ENCODE peak calls at places on chromosomes 2 and 18, in ten cellular contexts. One of them, this sample, is unnamed.

GRCh38 chr18:58221060-58221725 is 177.2 kb downstream of the NEDD4L start:
- DNase-seq in SW 1271: peak
- DNase-seq in HTR-8/SVneo: peak
- DNase-seq in fibroblast of the aortic adventitia: no peak
- DNase-seq in NCI-H1436: no peak
- DNase-seq in AG08395: no peak
- DNase-seq in AML-193: no peak
- DNase-seq in erythroblast: peak
- DNase-seq in Right ventricle myocardium inferior: no peak
- DNase-seq in stimulated activated CD8-positive, alpha-beta memory T cell treated with anti-CD3 and anti-CD28 coated beads, Interleukin-4, amount 100 ng/mL, for 48 hours: no peak
- DNase-seq in this sample: no peak

GRCh38 chr18:30280861-30281470 is 761.6 kb downstream of the DSC3 start:
- DNase-seq in SW 1271: peak
- DNase-seq in HTR-8/SVneo: peak
- DNase-seq in fibroblast of the aortic adventitia: peak
- DNase-seq in NCI-H1436: peak
- DNase-seq in AG08395: peak
- DNase-seq in AML-193: peak
- DNase-seq in erythroblast: peak
- DNase-seq in Right ventricle myocardium inferior: no peak
- DNase-seq in stimulated activated CD8-positive, alpha-beta memory T cell treated with anti-CD3 and anti-CD28 coated beads, Interleukin-4, amount 100 ng/mL, for 48 hours: no peak
- DNase-seq in this sample: no peak

GRCh38 chr2:239873656-239874635 is 151.2 kb downstream of the NDUFA10 start:
- DNase-seq in SW 1271: no peak
- DNase-seq in HTR-8/SVneo: no peak
- DNase-seq in fibroblast of the aortic adventitia: no peak
- DNase-seq in NCI-H1436: no peak
- DNase-seq in AG08395: no peak
- DNase-seq in AML-193: no peak
- DNase-seq in erythroblast: no peak
- DNase-seq in Right ventricle myocardium inferior: peak
- DNase-seq in stimulated activated CD8-positive, alpha-beta memory T cell treated with anti-CD3 and anti-CD28 coated beads, Interleukin-4, amount 100 ng/mL, for 48 hours: peak
- DNase-seq in this sample: no peak

GRCh38 chr2:179768765-179769164 is 92.6 kb downstream of the ZNF385B start:
- DNase-seq in SW 1271: no peak
- DNase-seq in HTR-8/SVneo: no peak
- DNase-seq in fibroblast of the aortic adventitia: peak
- DNase-seq in NCI-H1436: no peak
- DNase-seq in AG08395: peak
- DNase-seq in AML-193: no peak
- DNase-seq in erythroblast: no peak
- DNase-seq in Right ventricle myocardium inferior: no peak
- DNase-seq in stimulated activated CD8-positive, alpha-beta memory T cell treated with anti-CD3 and anti-CD28 coated beads, Interleukin-4, amount 100 ng/mL, for 48 hours: no peak
- DNase-seq in this sample: peak

GRCh38 chr2:231925303-231926179 is 655 bp downstream of the NPPC start:
- DNase-seq in SW 1271: peak
- DNase-seq in HTR-8/SVneo: peak
- DNase-seq in fibroblast of the aortic adventitia: peak
- DNase-seq in NCI-H1436: peak
- DNase-seq in AG08395: peak
- DNase-seq in AML-193: peak
- DNase-seq in erythroblast: peak
- DNase-seq in Right ventricle myocardium inferior: peak
- DNase-seq in stimulated activated CD8-positive, alpha-beta memory T cell treated with anti-CD3 and anti-CD28 coated beads, Interleukin-4, amount 100 ng/mL, for 48 hours: peak
- DNase-seq in this sample: peak

GRCh38 chr2:160355080-160355479 is 138.5 kb downstream of the RBMS1 start:
- DNase-seq in SW 1271: no peak
- DNase-seq in HTR-8/SVneo: no peak
- DNase-seq in fibroblast of the aortic adventitia: no peak
- DNase-seq in NCI-H1436: no peak
- DNase-seq in AG08395: no peak
- DNase-seq in AML-193: no peak
- DNase-seq in erythroblast: no peak
- DNase-seq in Right ventricle myocardium inferior: no peak
- DNase-seq in stimulated activated CD8-positive, alpha-beta memory T cell treated with anti-CD3 and anti-CD28 coated beads, Interleukin-4, amount 100 ng/mL, for 48 hours: no peak
- DNase-seq in this sample: no peak

GRCh38 chr2:130346041-130346740 is 3.5 kb downstream of the IMP4 start:
- DNase-seq in SW 1271: no peak
- DNase-seq in HTR-8/SVneo: no peak
- DNase-seq in fibroblast of the aortic adventitia: no peak
- DNase-seq in NCI-H1436: no peak
- DNase-seq in AG08395: no peak
- DNase-seq in AML-193: no peak
- DNase-seq in erythroblast: no peak
- DNase-seq in Right ventricle myocardium inferior: no peak
- DNase-seq in stimulated activated CD8-positive, alpha-beta memory T cell treated with anti-CD3 and anti-CD28 coated beads, Interleukin-4, amount 100 ng/mL, for 48 hours: no peak
- DNase-seq in this sample: no peak

GRCh38 chr2:191376981-191377629 is 131.9 kb downstream of the MYO1B start:
- DNase-seq in SW 1271: peak
- DNase-seq in HTR-8/SVneo: peak
- DNase-seq in fibroblast of the aortic adventitia: peak
- DNase-seq in NCI-H1436: no peak
- DNase-seq in AG08395: peak
- DNase-seq in AML-193: peak
- DNase-seq in erythroblast: no peak
- DNase-seq in Right ventricle myocardium inferior: peak
- DNase-seq in stimulated activated CD8-positive, alpha-beta memory T cell treated with anti-CD3 and anti-CD28 coated beads, Interleukin-4, amount 100 ng/mL, for 48 hours: peak
- DNase-seq in this sample: peak

GRCh38 chr2:151824886-151825285 is 3.3 kb downstream of the ARL5A start:
- DNase-seq in SW 1271: no peak
- DNase-seq in HTR-8/SVneo: no peak
- DNase-seq in fibroblast of the aortic adventitia: no peak
- DNase-seq in NCI-H1436: no peak
- DNase-seq in AG08395: no peak
- DNase-seq in AML-193: no peak
- DNase-seq in erythroblast: no peak
- DNase-seq in Right ventricle myocardium inferior: no peak
- DNase-seq in stimulated activated CD8-positive, alpha-beta memory T cell treated with anti-CD3 and anti-CD28 coated beads, Interleukin-4, amount 100 ng/mL, for 48 hours: no peak
- DNase-seq in this sample: no peak

This sample was measured in pulmonary artery endothelial cell.